ENCODE peak calls at places on chromosomes 5 and 9, in four cellular contexts. U is chondrocyte, E is PC-3, W is esophagus squamous epithelium. P is an unnamed sample.

GRCh38 chr5:139686356-139686918 is 38.3 kb downstream of the CXXC5 start:
- DNase-seq in U (no peak), E (no peak), W (no peak), P (no peak)

GRCh38 chr9:133680250-133680975 is 44.2 kb downstream of the DBH start:
- DNase-seq in U (peak), E (no peak), W (no peak), P (no peak)

GRCh38 chr9:88786291-88787054 is 204.8 kb upstream of the S1PR3 start:
- DNase-seq in U (no peak), E (no peak), W (no peak), P (no peak)

GRCh38 chr9:22216730-22217160 is 207.6 kb upstream of the CDKN2B start:
- DNase-seq in U (no peak), E (peak), W (no peak), P (no peak)

GRCh38 chr5:38556115-38556598 is 289 bp downstream of the LIFR start:
- DNase-seq in U (no peak), E (no peak), W (no peak), P (no peak)

GRCh38 chr5:30874234-30875034 is 319.1 kb upstream of the CDH6 start:
- DNase-seq in U (no peak), E (no peak), W (no peak), P (no peak)

GRCh38 chr9:77707696-77708095 is 59.6 kb upstream of the GNA14 start:
- DNase-seq in U (no peak), E (peak), W (no peak), P (peak)

GRCh38 chr5:74651710-74652109 is 11.2 kb upstream of the ENC1 start:
- DNase-seq in U (no peak), E (no peak), W (no peak), P (peak)

GRCh38 chr5:140734354-140734753 is 34.1 kb downstream of the ZMAT2 start:
- DNase-seq in U (no peak), E (peak), W (no peak), P (no peak)

GRCh38 chr9:9790216-9790872 is 822.5 kb downstream of the PTPRD start:
- DNase-seq in U (no peak), E (peak), W (no peak), P (no peak)

GRCh38 chr5:95718203-95718602 is 12.9 kb upstream of the RHOBTB3 start:
- DNase-seq in U (no peak), E (no peak), W (no peak), P (no peak)

GRCh38 chr9:89810434-89810833 is 205.6 kb downstream of the GADD45G start:
- DNase-seq in U (no peak), E (no peak), W (no peak), P (peak)

GRCh38 chr5:41406944-41407343 is 103.5 kb downstream of the PLCXD3 start:
- DNase-seq in U (no peak), E (no peak), W (no peak), P (no peak)

GRCh38 chr5:157858527-157859226 is at the start of gene CLINT1:
- DNase-seq in U (peak), E (peak), W (peak), P (peak)

GRCh38 chr5:180860887-180861822 is at the start of gene ZFP62:
- DNase-seq in U (no peak), E (peak), W (peak), P (peak)

GRCh38 chr9:34370335-34370969 is 6.2 kb downstream of the MYORG start:
- DNase-seq in U (no peak), E (no peak), W (no peak), P (no peak)

GRCh38 chr9:76576344-76576743 is 117.4 kb downstream of the GCNT1 start:
- DNase-seq in U (no peak), E (no peak), W (no peak), P (peak)

GRCh38 chr5:72938206-72938605 is 17.6 kb upstream of the FCHO2 start:
- DNase-seq in U (no peak), E (no peak), W (no peak), P (no peak)

GRCh38 chr5:87899109-87900100 is 369.2 kb downstream of the TMEM161B start:
- DNase-seq in U (no peak), E (peak), W (no peak), P (no peak)

GRCh38 chr9:122219856-122220672 is 8.7 kb downstream of the LHX6 start:
- DNase-seq in U (no peak), E (no peak), W (no peak), P (peak)

GRCh38 chr9:71793386-71794105 is 25.2 kb upstream of the CEMIP2 start:
- DNase-seq in U (no peak), E (peak), W (no peak), P (no peak)

GRCh38 chr5:150632305-150633160 is 7.9 kb upstream of the SYNPO start:
- DNase-seq in U (no peak), E (no peak), W (no peak), P (no peak)

GRCh38 chr5:149265559-149265958 is 6.1 kb upstream of the AFAP1L1 start:
- DNase-seq in U (no peak), E (peak), W (no peak), P (no peak)

GRCh38 chr5:102421647-102422046 is 77.2 kb downstream of the SLCO6A1 start:
- DNase-seq in U (peak), E (peak), W (no peak), P (no peak)

GRCh38 chr5:166509085-166509484 is 1782.4 kb upstream of the WWC1 start:
- DNase-seq in U (no peak), E (no peak), W (no peak), P (no peak)

GRCh38 chr5:113112435-113112834 is 135.8 kb downstream of the DCP2 start:
- DNase-seq in U (no peak), E (peak), W (no peak), P (peak)

GRCh38 chr5:124696898-124697297 is 49.5 kb downstream of the ZNF608 start:
- DNase-seq in U (no peak), E (no peak), W (no peak), P (no peak)

GRCh38 chr9:132489536-132489935 is 79.5 kb downstream of the CFAP77 start:
- DNase-seq in U (no peak), E (no peak), W (no peak), P (no peak)

GRCh38 chr5:138784590-138784989 is 31.4 kb downstream of the CTNNA1 start:
- DNase-seq in U (no peak), E (no peak), W (no peak), P (no peak)

GRCh38 chr5:143064207-143064606 is 294.0 kb downstream of the ARHGAP26 start:
- DNase-seq in U (no peak), E (peak), W (no peak), P (peak)

GRCh38 chr5:1526681-1527131 is 2.9 kb upstream of the LPCAT1 start:
- DNase-seq in U (peak), E (no peak), W (no peak), P (no peak)

GRCh38 chr9:107738789-107739188 is 249.2 kb upstream of the KLF4 start:
- DNase-seq in U (no peak), E (peak), W (no peak), P (peak)

DNA sequence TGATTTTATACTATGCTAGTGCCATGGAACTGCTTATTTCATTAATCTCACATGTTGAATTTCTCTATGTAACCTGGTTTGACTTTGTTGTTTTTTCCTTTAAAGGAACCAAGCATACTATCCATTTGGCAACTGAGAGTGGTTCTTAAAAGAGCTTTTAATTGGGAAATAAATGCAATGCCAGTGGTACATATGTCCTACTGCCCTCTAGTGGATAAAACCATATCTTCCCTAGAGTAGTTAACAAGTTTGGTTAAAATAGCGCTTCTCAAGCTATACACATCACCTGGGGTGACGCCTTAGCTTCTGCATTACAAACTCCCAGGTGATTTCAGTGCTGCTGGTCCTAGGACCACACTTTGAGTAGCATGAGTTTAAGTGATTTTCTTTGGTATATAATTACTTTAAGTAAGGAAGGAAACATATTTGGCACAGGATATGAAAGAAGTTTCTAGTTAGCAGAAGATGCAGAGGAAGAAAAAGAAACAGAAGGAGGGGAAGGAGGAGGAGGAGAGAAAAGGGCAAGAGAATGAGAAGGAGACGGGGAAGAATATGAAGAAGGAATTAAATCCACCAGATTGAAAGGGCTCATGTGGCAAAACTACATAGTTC is 56.8 kb downstream of the FGF10 start:
- DNase-seq in U (no peak), E (peak), W (no peak), P (peak)
- TF ChIP-seq CTCF in U (peak), E (peak), W (no peak), P (peak)

DNA sequence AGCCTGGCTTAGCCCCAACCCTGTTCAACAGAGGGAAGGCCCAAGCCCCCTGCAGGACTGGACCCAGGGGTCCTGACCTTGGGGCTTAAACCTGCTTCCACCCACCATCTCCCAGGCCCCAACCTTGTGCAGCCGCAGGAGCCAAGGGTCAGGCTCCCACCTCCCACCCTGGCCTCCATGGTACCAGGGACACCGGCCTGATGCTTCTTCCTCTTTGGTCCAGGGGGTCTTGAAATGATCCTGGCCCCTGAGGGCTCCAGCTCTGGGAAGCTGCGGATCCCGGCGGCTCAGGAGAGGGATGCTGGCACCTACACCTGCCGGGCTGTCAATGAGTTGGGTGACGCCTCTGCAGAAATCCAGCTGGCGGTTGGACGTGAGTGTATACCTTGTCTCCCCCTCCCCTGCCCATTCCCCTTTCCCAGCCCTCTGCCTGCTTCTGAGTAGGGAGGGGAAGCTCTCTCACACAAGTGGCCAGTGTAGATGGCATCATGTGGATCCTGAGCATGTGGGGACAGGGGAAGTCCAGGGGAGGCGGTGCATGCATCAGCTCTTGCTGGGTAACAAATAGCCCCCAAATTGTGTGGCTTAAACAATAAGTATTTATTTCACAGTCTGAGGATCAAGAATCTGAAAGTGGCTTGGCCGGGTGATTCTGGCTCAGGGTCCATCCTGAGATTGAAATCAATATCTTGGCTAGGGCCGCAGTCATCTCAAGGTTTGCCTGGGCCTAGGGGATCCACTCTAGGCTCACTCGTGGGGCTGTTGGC is 44.3 kb downstream of the HMCN2 start:
- DNase-seq in U (peak), E (no peak), W (no peak), P (no peak)
- TF ChIP-seq CTCF in U (no peak), E (no peak), W (no peak), P (no peak)

GRCh38 chr9:12775963-12776774 is 1.3 kb downstream of the LURAP1L start:
- DNase-seq in U (peak), E (peak), W (no peak), P (peak)
- TF ChIP-seq CTCF in U (peak), E (peak), W (no peak), P (peak)

DNA sequence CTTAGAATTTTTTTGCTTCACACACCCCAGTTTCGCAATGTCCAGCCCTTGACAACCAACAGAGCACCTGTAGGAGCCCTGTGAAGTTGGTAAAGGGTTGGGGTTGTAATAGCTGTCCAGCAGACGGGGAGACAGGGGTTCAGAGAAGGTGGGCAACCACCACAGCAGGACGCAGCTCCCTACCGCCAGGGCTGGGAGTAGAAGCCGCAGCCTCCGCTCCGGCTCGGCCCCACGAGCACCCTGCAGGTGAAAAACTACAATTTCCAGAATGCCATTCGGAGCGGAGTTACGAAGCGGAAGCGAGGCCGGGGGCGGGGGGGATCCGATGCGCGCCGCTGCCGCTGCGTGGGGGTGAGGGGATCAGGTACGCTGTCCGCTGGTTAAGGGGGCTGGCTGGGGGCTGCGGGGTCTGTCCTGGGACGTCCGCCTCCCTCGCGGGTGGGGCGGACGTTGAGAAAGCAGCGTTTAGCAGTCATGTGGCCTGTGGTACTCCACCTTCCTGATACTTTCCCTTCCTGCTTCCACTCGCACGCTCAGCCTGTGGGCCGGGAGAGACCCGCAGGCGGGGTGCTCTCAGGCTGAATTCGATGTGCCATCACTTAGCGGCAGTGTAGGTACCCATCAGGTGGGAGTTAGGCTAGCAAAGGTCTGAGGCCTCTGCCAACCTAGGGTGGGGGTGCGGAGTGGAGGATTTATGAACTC is at the start of gene TRMT10B:
- DNase-seq in U (no peak), E (peak), W (no peak), P (peak)
- TF ChIP-seq CTCF in U (peak), E (no peak), W (no peak), P (no peak)

DNA sequence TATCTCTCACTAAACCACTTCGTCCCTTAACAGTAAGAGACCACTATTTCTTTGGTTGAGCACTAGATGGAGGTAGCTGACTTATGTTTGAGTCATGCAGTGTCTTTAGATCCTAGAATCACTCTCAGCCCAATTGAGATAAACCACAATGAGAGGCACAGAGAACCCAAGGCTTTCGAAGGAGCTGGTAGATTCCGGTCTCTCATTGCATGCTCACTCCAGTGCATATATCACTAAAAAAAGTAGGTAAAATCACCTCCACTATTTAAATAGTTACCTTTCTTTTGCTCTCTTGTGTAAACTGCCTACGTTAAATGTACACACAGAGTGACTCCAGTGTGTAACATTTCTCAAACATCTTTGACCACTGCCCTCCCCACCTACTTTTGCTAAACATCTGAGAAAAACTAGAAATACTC is 27.6 kb downstream of the ACTL7A start:
- DNase-seq in U (no peak), E (no peak), W (no peak), P (peak)
- TF ChIP-seq CTCF in U (peak), E (peak), W (no peak), P (peak)

GRCh38 chr9:123377211-123377971 is 21.4 kb downstream of the CRB2 start:
- DNase-seq in U (no peak), E (no peak), W (no peak), P (no peak)
- TF ChIP-seq CTCF in U (no peak), E (no peak), W (no peak), P (no peak)

P was measured in foreskin keratinocyte.